ENCODE peak calls at places on chromosomes 16 and 17, in ten cellular contexts. H, D, L, I, O, G, T, Q, J and F are unnamed samples.

GRCh38 chr17:73359987-73360410 is 48.2 kb upstream of the CDC42EP4 start:
- DNase-seq in J (no peak), I (no peak), G (no peak), T (peak; percentile 65), H (no peak), D (no peak), Q (no peak), L (no peak), O (no peak), F (no peak)

GRCh38 chr16:14501331-14502255 is 128.5 kb downstream of the PARN start:
- DNase-seq in L (peak; percentile 77), J (peak; percentile 78), Q (no peak), H (peak; percentile 97), I (peak; percentile 66), O (no peak), T (peak; percentile 63), D (peak; percentile 91), G (peak; percentile 41), F (peak; percentile 48)

GRCh38 chr16:79698341-79698753 is 97.8 kb upstream of the MAF start:
- DNase-seq in L (no peak), T (no peak), G (no peak), I (no peak), J (no peak), O (no peak), D (peak; percentile 22), H (peak; percentile 92), Q (no peak), F (no peak)

GRCh38 chr17:50603340-50603739 is 31.3 kb upstream of the ABCC3 start:
- DNase-seq in D (no peak), Q (no peak), I (no peak), G (no peak), T (peak; percentile 63), J (peak; percentile 68), O (no peak), H (no peak), L (no peak), F (no peak)

GRCh38 chr16:89159174-89159849 is 12.2 kb upstream of the CDH15 start:
- DNase-seq in H (no peak), G (no peak), O (no peak), Q (no peak), L (no peak), J (no peak), T (no peak), D (no peak), I (no peak), F (no peak)

GRCh38 chr17:3798273-3799180 is 2.5 kb downstream of the ITGAE start:
- DNase-seq in H (peak; percentile 17), L (no peak), Q (peak; percentile 61), O (no peak), T (no peak), J (no peak), D (no peak), G (no peak), I (no peak), F (no peak)

GRCh38 chr16:64412578-64413280 is 709.1 kb downstream of the CDH11 start:
- DNase-seq in H (peak; percentile 69), Q (no peak), G (no peak), L (peak; percentile 3), T (no peak), D (no peak), I (no peak), O (no peak), J (no peak), F (no peak)

GRCh38 chr17:83096401-83097220 is 17.2 kb downstream of the METRNL start:
- DNase-seq in Q (no peak), G (no peak), H (peak; percentile 14), L (no peak), T (no peak), O (no peak), J (no peak), D (no peak), I (no peak), F (no peak)

GRCh38 chr17:81993726-81994592 is 16.5 kb downstream of the ASPSCR1 start:
- DNase-seq in O (no peak), G (no peak), I (no peak), Q (no peak), D (no peak), T (peak; percentile 47), L (no peak), H (no peak), J (no peak), F (no peak)

GRCh38 chr16:65071371-65072311 is 50.2 kb downstream of the CDH11 start:
- DNase-seq in G (no peak), L (peak; percentile 10), D (peak; percentile 56), O (no peak), H (peak; percentile 76), T (no peak), J (no peak), Q (no peak), I (peak; percentile 16), F (no peak)

DNA sequence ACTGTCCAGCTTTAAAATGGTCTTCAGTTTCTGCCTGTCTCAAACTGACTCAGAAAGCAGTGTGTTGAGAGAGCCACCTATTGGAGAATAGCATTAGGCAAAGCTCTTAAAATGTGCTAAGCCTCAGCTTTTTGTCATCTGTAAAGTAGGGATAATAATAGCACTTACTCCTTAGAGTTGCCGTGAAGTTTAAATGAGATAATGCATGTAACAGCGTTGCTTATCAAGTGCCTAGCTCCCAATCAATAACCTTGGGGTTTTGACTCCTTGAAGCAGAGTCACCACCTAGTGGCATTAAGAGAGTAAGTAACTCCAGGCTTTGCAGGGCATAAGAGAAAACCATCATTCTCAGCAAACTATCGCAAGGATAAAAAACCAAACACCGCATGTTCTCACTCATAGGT is 163.3 kb downstream of the HS3ST2 start:
- DNase-seq in O (no peak), I (no peak), J (no peak), H (peak; percentile 44), T (peak; percentile 54), Q (no peak), L (no peak), D (no peak), G (peak; percentile 7), F (no peak)
- TF ChIP-seq CTCF in O (no peak), I (peak; percentile 8), J (peak; percentile 49), H (peak; percentile 25), T (peak; percentile 50), Q (no peak), L (no peak), D (no peak), G (peak; percentile 72), F (no peak)

GRCh38 chr16:35391328-35391727 is 1931.9 kb downstream of the TP53TG3F start:
- DNase-seq in G (peak; percentile 36), O (no peak), H (peak; percentile 6), L (no peak), D (no peak), J (no peak), I (no peak), T (peak; percentile 13), Q (no peak), F (no peak)
- TF ChIP-seq CTCF in G (peak; percentile 76), O (no peak), H (peak; percentile 59), L (no peak), D (no peak), J (no peak), I (peak; percentile 10), T (peak; percentile 47), Q (peak; percentile 42), F (no peak)

DNA sequence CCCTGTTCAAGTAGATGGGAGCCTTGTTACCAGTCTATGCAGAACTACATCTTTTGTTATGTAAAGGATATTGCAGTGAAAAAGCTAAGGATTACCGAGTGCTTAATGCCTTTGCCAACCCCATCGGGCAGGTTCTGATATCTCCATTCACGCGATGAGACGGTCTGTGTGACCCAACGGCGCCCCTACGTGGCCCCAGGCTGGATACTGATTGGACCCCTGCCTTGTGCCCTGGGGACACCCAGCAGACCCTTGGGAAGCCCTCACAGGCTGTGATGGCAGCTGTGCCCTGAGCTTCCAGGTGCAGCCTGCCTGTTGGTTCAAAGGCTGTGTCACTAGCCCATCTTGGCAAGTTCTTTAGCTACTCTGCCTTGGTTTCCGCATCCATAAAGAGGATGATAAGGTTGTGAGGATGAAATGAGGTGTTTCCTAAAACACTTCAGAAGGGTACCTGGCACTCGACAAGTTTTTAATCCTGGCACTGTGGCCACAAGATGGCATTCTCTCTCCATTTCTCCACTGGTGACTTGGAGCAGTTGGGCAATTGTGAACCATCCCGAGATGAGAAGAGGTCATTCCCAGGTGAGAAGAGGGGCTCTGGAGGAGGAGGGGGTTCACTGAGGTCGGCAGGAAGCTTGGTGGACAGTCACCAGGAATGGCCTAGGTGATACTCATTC is 33.6 kb downstream of the HAPSTR1 start:
- DNase-seq in T (no peak), D (no peak), O (no peak), L (no peak), J (no peak), I (no peak), Q (no peak), H (no peak), G (no peak), F (no peak)
- TF ChIP-seq CTCF in T (no peak), D (no peak), O (no peak), L (no peak), J (no peak), I (no peak), Q (no peak), H (no peak), G (peak; percentile 56), F (no peak)

GRCh38 chr16:3020247-3020603 is at the start of gene TNFRSF12A:
- DNase-seq in G (no peak), I (no peak), O (no peak), Q (peak; percentile 93), D (peak; percentile 80), T (peak; percentile 93), L (no peak), J (peak; percentile 64), H (peak; percentile 94), F (peak; percentile 44)

GRCh38 chr16:3020604-3021448 is 658 bp downstream of the TNFRSF12A start:
- DNase-seq in H (peak; percentile 97), I (peak; percentile 80), T (peak; percentile 74), J (peak; percentile 81), G (peak; percentile 69), Q (no peak), L (peak; percentile 76), O (no peak), D (peak; percentile 89), F (peak; percentile 68)

GRCh38 chr16:3022697-3023414 is 886 bp downstream of the HCFC1R1 start:
- DNase-seq in Q (no peak), I (peak; percentile 47), O (no peak), H (peak; percentile 69), D (peak; percentile 52), L (peak; percentile 45), G (no peak), J (no peak), T (no peak), F (no peak)

GRCh38 chr16:3022208-3022696 is 1.5 kb downstream of the HCFC1R1 start:
- DNase-seq in Q (peak; percentile 75), T (peak; percentile 81), G (peak; percentile 84), L (peak; percentile 78), H (peak; percentile 98), I (peak; percentile 84), D (peak; percentile 95), O (no peak), J (peak; percentile 84), F (peak; percentile 82)

DNA sequence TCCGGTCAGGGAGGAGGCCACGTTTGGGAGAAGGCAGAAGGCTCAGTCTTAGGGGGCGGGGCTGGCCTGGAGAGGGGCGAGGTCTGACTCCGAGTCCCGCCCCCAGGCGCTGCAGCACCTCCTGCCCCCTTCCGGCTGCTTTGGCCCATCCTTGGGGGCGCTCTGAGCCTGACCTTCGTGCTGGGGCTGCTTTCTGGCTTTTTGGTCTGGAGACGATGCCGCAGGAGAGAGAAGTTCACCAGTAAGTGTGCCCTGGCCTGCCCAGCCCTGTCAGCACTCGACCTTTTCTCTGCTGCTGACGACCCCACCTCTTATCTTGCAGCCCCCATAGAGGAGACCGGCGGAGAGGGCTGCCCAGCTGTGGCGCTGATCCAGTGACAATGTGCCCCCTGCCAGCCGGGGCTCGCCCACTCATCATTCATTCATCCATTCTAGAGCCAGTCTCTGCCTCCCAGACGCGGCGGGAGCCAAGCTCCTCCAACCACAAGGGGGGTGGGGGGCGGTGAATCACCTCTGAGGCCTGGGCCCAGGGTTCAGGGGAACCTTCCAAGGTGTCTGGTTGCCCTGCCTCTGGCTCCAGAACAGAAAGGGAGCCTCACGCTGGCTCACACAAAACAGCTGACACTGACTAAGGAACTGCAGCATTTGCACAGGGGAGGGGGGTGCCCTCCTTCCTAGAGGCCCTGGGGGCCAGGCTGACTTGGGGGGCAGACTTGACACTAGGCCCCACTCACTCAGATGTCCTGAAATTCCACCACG is 1.5 kb downstream of the TNFRSF12A start:
- DNase-seq in D (peak; percentile 81), G (peak; percentile 68), J (peak; percentile 72), L (peak; percentile 75), H (peak; percentile 99), I (peak; percentile 73), O (no peak), Q (peak; percentile 85), T (peak; percentile 96), F (peak; percentile 54)
- TF ChIP-seq CTCF in D (peak; percentile 20), G (peak; percentile 63), J (peak; percentile 31), L (peak; percentile 6), H (peak; percentile 40), I (peak; percentile 35), O (no peak), Q (peak; percentile 34), T (peak; percentile 61), F (no peak)